ENCODE peak calls at places on chromosomes 16 and 17, in eight cellular contexts. A is K562, E is mesenchymal stem cell, B is tibial nerve, P is trophoblast cell, X is IMR-90, I is pancreas, K is cardiac muscle cell. C is an unnamed sample.

GRCh38 chr17:1577186-1577585 is 14.6 kb upstream of the PITPNA start:
- DNase-seq in A (no peak), E (peak; percentile 96), B (peak; percentile 81), P (peak; percentile 59), X (peak; percentile 89), I (peak; percentile 88), K (no peak), C (no peak)

GRCh38 chr17:46122486-46122871 is 70.8 kb downstream of the KANSL1 start:
- DNase-seq in A (no peak), E (no peak), B (no peak), P (peak; percentile 63), X (no peak), I (no peak), K (no peak), C (no peak)

GRCh38 chr17:64150237-64151015 is 20.5 kb upstream of the ERN1 start:
- DNase-seq in A (no peak), E (no peak), B (no peak), P (no peak), X (no peak), I (peak; percentile 85), K (no peak), C (no peak)

GRCh38 chr16:78925071-78925714 is 675.3 kb downstream of the MAF start:
- DNase-seq in A (peak; percentile 64), E (peak; percentile 11), B (no peak), P (peak; percentile 54), X (no peak), I (no peak), K (peak; percentile 23), C (no peak)

GRCh38 chr17:43720311-43721060 is 38.1 kb downstream of the SOST start:
- DNase-seq in A (peak; percentile 65), E (peak; percentile 61), B (peak; percentile 54), P (peak; percentile 45), X (peak; percentile 43), I (peak; percentile 89), K (peak; percentile 70), C (peak; percentile 51)

GRCh38 chr16:2019919-2020831 is 590 bp downstream of the NPW start:
- DNase-seq in A (peak; percentile 54), E (peak; percentile 20), B (no peak), P (no peak), X (no peak), I (peak; percentile 77), K (peak; percentile 43), C (no peak)

GRCh38 chr16:12628526-12628925 is 175.2 kb downstream of the CPPED1 start:
- DNase-seq in A (no peak), E (no peak), B (no peak), P (no peak), X (no peak), I (no peak), K (no peak), C (no peak)

GRCh38 chr17:57927048-57927723 is 28.0 kb downstream of the CUEDC1 start:
- DNase-seq in A (no peak), E (no peak), B (peak; percentile 35), P (no peak), X (peak; percentile 82), I (no peak), K (no peak), C (no peak)

GRCh38 chr17:68790931-68791330 is 164.3 kb downstream of the ABCA8 start:
- DNase-seq in A (no peak), E (no peak), B (no peak), P (no peak), X (no peak), I (no peak), K (no peak), C (no peak)

GRCh38 chr17:17612085-17613022 is 20.8 kb upstream of the PEMT start:
- DNase-seq in A (no peak), E (no peak), B (no peak), P (no peak), X (no peak), I (no peak), K (no peak), C (no peak)

GRCh38 chr17:82754297-82755208 is 2.7 kb downstream of the TBCD start:
- DNase-seq in A (peak; percentile 64), E (no peak), B (no peak), P (no peak), X (no peak), I (no peak), K (peak; percentile 73), C (no peak)

GRCh38 chr16:54061454-54061853 is 225.1 kb downstream of the IRX3 start:
- DNase-seq in A (no peak), E (no peak), B (no peak), P (no peak), X (no peak), I (no peak), K (no peak), C (peak; percentile 52)
- H3K4me1 ChIP-seq in A (no peaks in the 10 kb centered on the region), E (peaks cover 2% of the 10 kb centered on the region), B (no peaks in the 10 kb centered on the region), P (no peaks in the 10 kb centered on the region), X (no peaks in the 10 kb centered on the region), I (peaks cover 3% of the 10 kb centered on the region), K (peaks cover 20% of the 10 kb centered on the region), C (peaks cover 34% of the 10 kb centered on the region)

GRCh38 chr17:78375401-78376079 is 2.9 kb upstream of the PGS1 start:
- DNase-seq in A (no peak), E (peak; percentile 99), B (no peak), P (peak; percentile 89), X (peak; percentile 98), I (no peak), K (no peak), C (no peak)
- H3K4me1 ChIP-seq in A (peaks cover 18% of the 10 kb centered on the region), E (peaks cover 34% of the 10 kb centered on the region), B (peaks cover 55% of the 10 kb centered on the region), P (peaks cover 42% of the 10 kb centered on the region), X (peaks cover 26% of the 10 kb centered on the region), I (peaks cover 18% of the 10 kb centered on the region), K (peaks cover 22% of the 10 kb centered on the region), C (no peaks in the 10 kb centered on the region)

GRCh38 chr17:8859804-8860430 is 7.6 kb downstream of the PIK3R6 start:
- DNase-seq in A (no peak), E (no peak), B (no peak), P (no peak), X (no peak), I (no peak), K (no peak), C (no peak)
- H3K4me1 ChIP-seq in A (no peaks in the 10 kb centered on the region), E (peaks cover 19% of the 10 kb centered on the region), B (peaks cover 35% of the 10 kb centered on the region), P (peaks cover 2% of the 10 kb centered on the region), X (no peaks in the 10 kb centered on the region), I (no peaks in the 10 kb centered on the region), K (peaks cover 3% of the 10 kb centered on the region), C (no peaks in the 10 kb centered on the region)

DNA sequence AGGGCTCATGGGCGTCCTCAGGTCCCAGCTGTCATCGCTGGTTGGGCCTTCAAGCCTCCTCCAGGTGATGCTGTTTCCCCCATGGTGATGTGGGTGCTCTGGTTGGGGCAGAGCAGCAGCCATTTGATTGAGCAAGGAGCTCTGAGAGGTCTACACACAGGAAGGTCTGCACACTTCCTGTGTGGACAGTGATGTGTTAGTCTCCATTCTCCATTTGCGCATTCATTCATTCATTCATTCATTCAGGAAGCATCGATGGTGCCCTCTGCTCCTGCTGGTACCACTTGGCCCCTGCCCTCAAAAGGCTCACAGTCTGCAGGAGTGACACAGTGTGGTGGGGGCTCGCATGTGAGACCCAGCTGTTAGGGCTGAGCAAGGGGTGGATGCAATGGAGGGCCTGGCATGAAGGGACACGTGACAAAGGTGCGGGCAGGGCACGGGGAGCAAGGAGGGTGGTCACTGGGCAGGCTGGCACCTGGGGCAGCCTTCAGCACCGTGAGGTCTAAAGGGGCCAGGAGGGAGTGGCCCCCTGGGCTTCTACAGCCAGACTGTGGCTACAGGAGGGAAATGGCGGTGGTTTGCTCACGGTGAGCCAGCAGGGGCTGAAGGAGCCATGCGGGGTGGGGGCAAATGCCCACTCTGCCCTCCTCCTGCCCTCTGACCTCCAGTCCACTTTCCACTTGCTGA is 1.5 kb downstream of the ADGRG3 start:
- DNase-seq in A (no peak), E (no peak), B (no peak), P (no peak), X (no peak), I (no peak), K (no peak), C (no peak)
- H3K4me1 ChIP-seq in A (peaks cover 35% of the 10 kb centered on the region), E (peaks cover 14% of the 10 kb centered on the region), B (no peaks in the 10 kb centered on the region), P (peaks cover 6% of the 10 kb centered on the region), X (no peaks in the 10 kb centered on the region), I (no peaks in the 10 kb centered on the region), K (no peaks in the 10 kb centered on the region), C (no peaks in the 10 kb centered on the region)

GRCh38 chr17:50950002-50950877 is 84.1 kb upstream of the TOB1 start:
- DNase-seq in A (peak; percentile 80), E (peak; percentile 94), B (peak; percentile 59), P (peak; percentile 49), X (peak; percentile 84), I (peak; percentile 93), K (peak; percentile 72), C (peak; percentile 76)

GRCh38 chr17:50947844-50948514 is 81.8 kb upstream of the TOB1 start:
- DNase-seq in A (peak; percentile 53), E (no peak), B (peak; percentile 18), P (no peak), X (no peak), I (peak; percentile 97), K (no peak), C (peak; percentile 81)

GRCh38 chr17:50946891-50947843 is 81.0 kb upstream of the TOB1 start:
- DNase-seq in A (peak; percentile 58), E (no peak), B (peak; percentile 6), P (no peak), X (no peak), I (peak; percentile 62), K (no peak), C (no peak)

GRCh38 chr17:50949128-50950001 is 83.2 kb upstream of the TOB1 start:
- DNase-seq in A (no peak), E (no peak), B (peak; percentile 12), P (no peak), X (no peak), I (peak; percentile 82), K (no peak), C (no peak)

GRCh38 chr17:50948711-50949110 is 82.6 kb upstream of the TOB1 start:
- DNase-seq in A (no peak), E (no peak), B (peak; percentile 6), P (no peak), X (no peak), I (peak; percentile 34), K (no peak), C (no peak)
- H3K4me1 ChIP-seq in A (peaks cover 79% of the 10 kb centered on the region), E (peaks cover 62% of the 10 kb centered on the region), B (peaks cover 70% of the 10 kb centered on the region), P (peaks cover 20% of the 10 kb centered on the region), X (peaks cover 28% of the 10 kb centered on the region), I (peaks cover 42% of the 10 kb centered on the region), K (peaks cover 44% of the 10 kb centered on the region), C (peaks cover 49% of the 10 kb centered on the region)

DNA sequence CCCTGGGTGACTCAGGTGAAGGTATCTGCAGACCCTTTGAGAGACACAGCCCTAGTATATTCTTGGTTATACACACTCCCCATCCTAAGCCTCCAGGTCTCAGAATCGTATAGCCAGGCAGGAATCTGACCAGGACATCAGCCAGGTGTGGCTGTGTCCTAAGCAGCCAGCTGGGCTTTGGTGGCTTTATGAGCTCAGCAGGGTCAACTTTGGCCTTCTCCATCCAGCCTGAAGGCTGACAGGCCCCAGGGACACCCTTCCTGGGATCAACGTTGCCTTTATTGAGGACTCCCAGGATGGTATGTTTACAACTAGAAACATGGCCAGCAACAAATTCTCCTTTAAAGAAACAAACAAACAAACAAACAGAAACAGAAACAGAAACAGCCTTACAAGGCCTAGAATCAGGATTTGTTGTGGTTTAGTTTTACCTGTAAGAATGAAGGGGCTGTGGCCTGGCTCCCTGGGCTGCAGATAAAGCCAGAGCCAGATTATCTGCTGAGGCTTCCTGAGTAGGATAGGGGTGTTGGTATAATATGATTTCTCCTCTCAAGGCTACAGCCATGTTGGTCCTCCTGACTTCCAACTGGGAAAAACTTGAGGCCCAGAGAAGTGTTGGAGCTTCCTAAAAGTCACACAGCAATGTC is 8.5 kb downstream of the KIF19 start:
- DNase-seq in A (no peak), E (no peak), B (no peak), P (no peak), X (no peak), I (no peak), K (no peak), C (no peak)
- H3K4me1 ChIP-seq in A (peaks cover 16% of the 10 kb centered on the region), E (no peaks in the 10 kb centered on the region), B (peaks cover 3% of the 10 kb centered on the region), P (no peaks in the 10 kb centered on the region), X (no peaks in the 10 kb centered on the region), I (no peaks in the 10 kb centered on the region), K (peaks cover 7% of the 10 kb centered on the region), C (no peaks in the 10 kb centered on the region)